ENCODE peak calls at places on chromosomes 2 and 18, in seven cellular contexts. W is EL; Z is K562; K is foreskin fibroblast; J is ureter; Q is activated CD8-positive, alpha-beta T cell treated with anti-CD3 and anti-CD28 coated beads, Interleukin-2, amount 10 ng/mL, durations not matched to agents 7 days and 5 days; S is sciatic nerve. E is an unnamed sample.

GRCh38 chr2:10402652-10403215 is 45.4 kb downstream of the ODC1 start:
- DNase-seq in W (no peak), Z (no peak), K (no peak), J (no peak), Q (no peak), S (no peak), E (no peak)

GRCh38 chr18:8029061-8029460 is 461.9 kb downstream of the PTPRM start:
- DNase-seq in W (no peak), J (no peak), Z (no peak), Q (no peak), S (no peak), K (no peak), E (no peak)

GRCh38 chr18:58195278-58195721 is 151.3 kb downstream of the NEDD4L start:
- DNase-seq in S (no peak), Z (no peak), J (no peak), Q (no peak), K (no peak), W (no peak), E (no peak)

GRCh38 chr2:221792971-221793670 is 221.0 kb upstream of the EPHA4 start:
- DNase-seq in Z (no peak), K (no peak), W (no peak), Q (no peak), S (no peak), J (no peak), E (no peak)

GRCh38 chr2:189673661-189674373 is 653 bp upstream of the ANKAR start:
- DNase-seq in K (no peak), Q (no peak), J (no peak), S (no peak), W (no peak), Z (no peak), E (no peak)

GRCh38 chr2:128433911-128434550 is 115.4 kb upstream of the HS6ST1 start:
- DNase-seq in J (no peak), Z (no peak), Q (no peak), S (peak; percentile 10), W (no peak), K (no peak), E (no peak)

GRCh38 chr18:13613591-13614317 is 112.6 kb downstream of the FAM210A start:
- DNase-seq in W (no peak), S (no peak), J (peak; percentile 37), Q (no peak), Z (no peak), K (no peak), E (no peak)

GRCh38 chr2:100767224-100767653 is 52.7 kb upstream of the NPAS2 start:
- DNase-seq in Q (no peak), J (peak; percentile 12), S (no peak), W (peak; percentile 92), K (peak; percentile 83), Z (no peak), E (no peak)

GRCh38 chr18:59621027-59621426 is 76.2 kb downstream of the CCBE1 start:
- DNase-seq in Z (no peak), S (no peak), Q (no peak), J (no peak), W (peak; percentile 65), K (no peak), E (no peak)

GRCh38 chr2:100660851-100661584 is 98.2 kb downstream of the PDCL3 start:
- DNase-seq in S (no peak), Q (no peak), W (no peak), J (no peak), Z (no peak), K (no peak), E (no peak)

GRCh38 chr2:163852616-163853015 is 116.8 kb upstream of the FIGN start:
- DNase-seq in Z (no peak), W (no peak), S (no peak), J (no peak), K (no peak), Q (no peak), E (no peak)

GRCh38 chr2:15486770-15487169 is 74.4 kb downstream of the NBAS start:
- DNase-seq in S (no peak), W (no peak), Q (no peak), J (no peak), K (no peak), Z (no peak), E (no peak)

GRCh38 chr2:48693645-48694044 is 61.9 kb downstream of the LHCGR start:
- DNase-seq in Z (no peak), W (peak; percentile 23), Q (no peak), S (no peak), K (no peak), J (no peak), E (no peak)

GRCh38 chr18:9792565-9793226 is 84.6 kb downstream of the RAB31 start:
- DNase-seq in Z (peak; percentile 71), J (no peak), W (no peak), K (no peak), S (no peak), Q (peak; percentile 46), E (no peak)

GRCh38 chr2:103161456-103162289 is 399.8 kb downstream of the TMEM182 start:
- DNase-seq in W (peak; percentile 2), K (no peak), J (peak; percentile 45), Z (peak; percentile 59), Q (peak; percentile 25), S (no peak), E (peak; percentile 30)

GRCh38 chr2:89834306-89834705 is 1142.8 kb downstream of the RPIA start:
- DNase-seq in J (no peak), Q (no peak), W (no peak), S (no peak), Z (no peak), K (no peak), E (no peak)

GRCh38 chr2:120716641-120717585 is 18.8 kb upstream of the GLI2 start:
- DNase-seq in Q (no peak), K (no peak), J (no peak), S (peak; percentile 48), W (no peak), Z (no peak), E (no peak)

GRCh38 chr2:96810783-96811192 is 5.3 kb upstream of the CNNM3 start:
- DNase-seq in W (no peak), K (no peak), S (no peak), J (no peak), Z (no peak), Q (no peak), E (no peak)

GRCh38 chr18:13629841-13630747 is 96.3 kb downstream of the FAM210A start:
- DNase-seq in J (peak; percentile 59), Q (peak; percentile 76), Z (peak; percentile 73), K (peak; percentile 48), W (peak; percentile 56), S (no peak), E (peak; percentile 95)

GRCh38 chr18:74633652-74634352 is 36.1 kb downstream of the ZNF407 start:
- DNase-seq in J (no peak), Q (no peak), W (peak; percentile 55), S (no peak), Z (no peak), K (no peak), E (no peak)

GRCh38 chr18:54742654-54743053 is 85.6 kb upstream of the RAB27B start:
- DNase-seq in Q (no peak), K (peak; percentile 98), J (peak; percentile 69), W (peak; percentile 93), S (peak; percentile 86), Z (no peak), E (no peak)

GRCh38 chr18:58557013-58557435 is 71.9 kb downstream of the ALPK2 start:
- DNase-seq in W (no peak), Z (no peak), J (no peak), S (no peak), Q (no peak), K (no peak), E (no peak)

GRCh38 chr18:35193313-35193712 is 47.5 kb upstream of the ZNF397 start:
- DNase-seq in S (no peak), Q (no peak), Z (no peak), K (no peak), W (no peak), J (no peak), E (no peak)

GRCh38 chr2:167355796-167356195 is 467.5 kb downstream of the XIRP2 start:
- DNase-seq in S (no peak), J (no peak), K (no peak), Q (no peak), W (no peak), Z (no peak), E (no peak)

GRCh38 chr18:23208600-23208999 is 73.3 kb downstream of the CABLES1 start:
- DNase-seq in Q (no peak), Z (no peak), K (no peak), S (no peak), J (no peak), W (no peak), E (no peak)

GRCh38 chr2:64374686-64375085 is 79.3 kb upstream of the LGALSL start:
- DNase-seq in Q (no peak), J (no peak), S (no peak), Z (no peak), K (no peak), W (no peak), E (no peak)

GRCh38 chr2:15050483-15050882 is 418.0 kb downstream of the LRATD1 start:
- DNase-seq in W (no peak), J (no peak), S (no peak), Z (no peak), K (no peak), Q (no peak), E (no peak)

GRCh38 chr2:159968282-159968900 is 94.0 kb downstream of the PLA2R1 start:
- DNase-seq in S (no peak), W (peak; percentile 47), Z (peak; percentile 10), Q (peak; percentile 22), J (no peak), K (peak; percentile 32), E (peak; percentile 41)